ENCODE peak calls at places on chromosomes 13 and 19, in five cellular contexts. V is CD4-positive, alpha-beta T cell; Q is lower leg skin; N is endothelial cell of umbilical vein; O is AG09309. X is an unnamed sample.

GRCh38 chr13:48730971-48731658 is 77.4 kb downstream of the CYSLTR2 start:
- DNase-seq in V (no peak), Q (no peak), N (peak), O (peak), X (no peak)

GRCh38 chr19:3852614-3853254 is 16.1 kb downstream of the ZFR2 start:
- DNase-seq in V (peak), Q (no peak), N (peak), O (no peak), X (no peak)

GRCh38 chr13:31824705-31825512 is 85.6 kb downstream of the RXFP2 start:
- DNase-seq in V (no peak), Q (no peak), N (no peak), O (no peak), X (no peak)

GRCh38 chr13:43232866-43233265 is 209.5 kb downstream of the DNAJC15 start:
- DNase-seq in V (no peak), Q (no peak), N (peak), O (peak), X (no peak)

GRCh38 chr13:39998166-39998565 is 342.7 kb downstream of the COG6 start:
- DNase-seq in V (peak), Q (no peak), N (no peak), O (no peak), X (no peak)

GRCh38 chr19:42985588-42985987 is 40.7 kb downstream of the PSG11 start:
- DNase-seq in V (no peak), Q (no peak), N (no peak), O (no peak), X (no peak)

GRCh38 chr19:920051-920857 is 3.1 kb downstream of the KISS1R start:
- DNase-seq in V (peak), Q (no peak), N (no peak), O (no peak), X (no peak)

GRCh38 chr13:34334984-34335661 is 517.2 kb downstream of the RFC3 start:
- DNase-seq in V (no peak), Q (no peak), N (no peak), O (no peak), X (no peak)

GRCh38 chr19:1248454-1249297 is at the start of gene MIDN:
- DNase-seq in V (peak), Q (peak), N (peak), O (no peak), X (peak)

GRCh38 chr13:31951215-31951678 is 80.3 kb upstream of the FRY start:
- DNase-seq in V (no peak), Q (peak), N (no peak), O (no peak), X (peak)

GRCh38 chr13:110913322-110913721 is 1.5 kb downstream of the ANKRD10 start:
- DNase-seq in V (no peak), Q (no peak), N (no peak), O (no peak), X (no peak)

DNA sequence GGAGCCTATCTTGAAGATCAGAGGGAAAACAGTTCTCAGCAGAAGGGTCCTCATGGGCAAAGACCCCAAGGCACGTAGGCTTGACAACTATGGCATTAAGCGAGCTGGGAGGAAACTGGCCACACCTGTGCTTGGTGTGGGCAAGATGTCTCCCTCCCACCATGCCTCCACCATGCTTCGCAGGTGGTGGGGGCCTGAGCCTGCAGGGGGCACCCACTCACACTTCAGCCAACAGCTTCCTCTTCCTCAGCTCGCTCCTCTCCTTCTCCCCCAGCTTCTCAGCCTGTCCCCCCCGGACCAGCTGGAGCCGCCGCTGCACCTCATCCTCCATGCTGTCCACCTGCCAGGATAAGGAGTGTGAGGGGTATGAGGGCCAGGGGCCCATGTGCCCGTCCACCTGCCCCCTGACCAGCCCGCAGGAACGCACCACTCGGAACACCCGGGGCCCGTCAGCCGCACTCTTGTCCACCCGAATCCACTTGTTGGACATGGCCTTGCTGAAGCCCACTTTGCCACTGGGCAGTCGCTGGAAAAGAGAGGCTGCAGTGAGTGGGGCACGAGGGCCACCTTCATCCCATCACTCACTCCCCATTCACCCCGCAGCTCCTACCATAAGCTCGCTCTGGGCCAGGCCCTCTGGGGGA is 3.4 kb downstream of the FARSA start:
- DNase-seq in V (no peak), Q (no peak), N (no peak), O (no peak), X (no peak)
- TF ChIP-seq CTCF in V (no peak), Q (no peak), N (no peak), O (no peak), X (no peak)

DNA sequence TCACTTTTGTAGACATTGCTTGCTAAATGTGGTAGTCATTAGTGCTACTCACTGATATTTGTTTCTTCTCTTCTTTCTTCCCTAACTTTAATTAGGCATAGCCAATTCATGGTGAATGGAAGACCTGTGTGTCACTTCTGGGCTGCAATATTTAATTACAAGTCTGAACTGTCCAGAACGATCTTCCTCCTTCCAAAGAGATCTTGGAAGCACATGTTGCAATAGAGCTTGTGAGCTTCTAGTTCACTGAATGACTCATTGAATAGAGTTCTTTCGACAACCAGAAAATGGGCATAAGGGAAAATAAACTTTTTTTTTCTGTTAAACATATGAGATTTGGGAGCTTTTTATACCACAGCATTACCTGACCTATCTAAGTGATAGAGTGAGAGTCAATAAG is 1264.6 kb downstream of the PCDH9 start:
- DNase-seq in V (no peak), Q (no peak), N (no peak), O (peak), X (no peak)
- TF ChIP-seq CTCF in V (no peak), Q (no peak), N (no peak), O (no peak), X (no peak)

DNA sequence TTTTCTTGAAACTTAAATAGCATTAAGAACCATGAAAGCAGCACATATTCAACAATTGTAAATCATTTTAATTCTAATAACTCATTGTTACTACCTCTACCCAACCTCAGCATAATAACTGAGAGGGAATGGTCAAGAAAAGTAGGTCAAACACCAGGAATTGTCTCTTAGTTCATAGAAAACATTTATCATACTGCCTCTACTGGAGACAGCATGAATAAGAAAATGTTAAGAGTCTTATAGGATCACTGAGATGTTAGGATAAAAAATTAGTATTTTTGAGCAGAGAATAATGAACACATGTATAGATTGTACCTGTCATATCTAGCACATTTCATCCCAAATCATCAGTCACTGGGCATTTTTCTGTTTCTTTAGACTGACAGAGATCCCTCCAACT is 515.3 kb downstream of the PCDH9 start:
- DNase-seq in V (no peak), Q (no peak), N (no peak), O (no peak), X (no peak)
- TF ChIP-seq CTCF in V (no peak), Q (no peak), N (peak), O (peak), X (no peak)

GRCh38 chr13:52743988-52744387 is 4.4 kb upstream of the CNMD start:
- DNase-seq in V (no peak), Q (no peak), N (no peak), O (no peak), X (no peak)
- TF ChIP-seq CTCF in V (no peak), Q (no peak), N (no peak), O (no peak), X (no peak)

GRCh38 chr19:41726493-41726892 is 18.1 kb downstream of the CEACAM5 start:
- DNase-seq in V (no peak), Q (no peak), N (no peak), O (no peak), X (no peak)
- TF ChIP-seq CTCF in V (no peak), Q (no peak), N (no peak), O (no peak), X (no peak)